ENCODE peak calls at places on chromosome 14, in eight cellular contexts. Q, U, V, I, F, A, Z and K are unnamed samples. For H3K4me1, the result is how much of the 10 kb centered on the place peaks cover.

GRCh38 chr14:41482861-41483260 is 123.8 kb upstream of the LRFN5 start:
- DNase-seq in Q (no peak), U (no peak), V (no peak), I (no peak), F (no peak), A (no peak), Z (no peak), K (no peak)

GRCh38 chr14:104892517-104893434 is 27.7 kb downstream of the CEP170B start:
- DNase-seq in Q (no peak), U (no peak), V (no peak), I (peak), F (peak), A (no peak), Z (peak), K (no peak)

GRCh38 chr14:103528512-103529382 is at the start of gene TRMT61A:
- DNase-seq in Q (no peak), U (peak), V (peak), I (peak), F (peak), A (peak), Z (peak), K (peak)

GRCh38 chr14:91873476-91874265 is 6.3 kb upstream of the TC2N start:
- DNase-seq in Q (no peak), U (peak), V (peak), I (no peak), F (no peak), A (no peak), Z (no peak), K (no peak)

GRCh38 chr14:72961579-72962335 is 35.5 kb downstream of the DCAF4 start:
- DNase-seq in Q (no peak), U (peak), V (no peak), I (no peak), F (no peak), A (peak), Z (peak), K (no peak)

GRCh38 chr14:74846968-74847549 is 28.9 kb downstream of the PROX2 start:
- DNase-seq in Q (no peak), U (peak), V (no peak), I (no peak), F (no peak), A (no peak), Z (no peak), K (no peak)

GRCh38 chr14:51759950-51760349 is 100.5 kb upstream of the GNG2 start:
- DNase-seq in Q (no peak), U (no peak), V (no peak), I (no peak), F (no peak), A (no peak), Z (no peak), K (no peak)

GRCh38 chr14:29895591-29896043 is 32.0 kb downstream of the PRKD1 start:
- DNase-seq in Q (no peak), U (no peak), V (no peak), I (no peak), F (no peak), A (no peak), Z (no peak), K (no peak)

GRCh38 chr14:31536201-31536960 is 24.8 kb upstream of the NUBPL start:
- DNase-seq in Q (no peak), U (no peak), V (no peak), I (no peak), F (no peak), A (no peak), Z (no peak), K (no peak)

GRCh38 chr14:86575141-86575540 is 1045.2 kb downstream of the FLRT2 start:
- DNase-seq in Q (no peak), U (peak), V (no peak), I (no peak), F (no peak), A (no peak), Z (no peak), K (no peak)

GRCh38 chr14:38972511-38972910 is 130.5 kb downstream of the SEC23A start:
- DNase-seq in Q (no peak), U (no peak), V (no peak), I (no peak), F (no peak), A (no peak), Z (no peak), K (no peak)

GRCh38 chr14:102938191-102938590 is 15.7 kb downstream of the AMN start:
- DNase-seq in Q (no peak), U (no peak), V (no peak), I (no peak), F (no peak), A (no peak), Z (no peak), K (no peak)

GRCh38 chr14:99727096-99727870 is 43.2 kb downstream of the CYP46A1 start:
- DNase-seq in Q (no peak), U (no peak), V (no peak), I (peak), F (no peak), A (no peak), Z (peak), K (no peak)

GRCh38 chr14:53953828-53954550 is 2.6 kb downstream of the BMP4 start:
- DNase-seq in Q (no peak), U (peak), V (no peak), I (peak), F (peak), A (peak), Z (peak), K (peak)

GRCh38 chr14:75126121-75126544 is 715 bp downstream of the NEK9 start:
- DNase-seq in Q (no peak), U (no peak), V (no peak), I (no peak), F (no peak), A (no peak), Z (no peak), K (no peak)

GRCh38 chr14:72590577-72590976 is 303.3 kb downstream of the DPF3 start:
- DNase-seq in Q (no peak), U (no peak), V (peak), I (no peak), F (no peak), A (no peak), Z (no peak), K (no peak)

GRCh38 chr14:92323031-92323915 is at the start of gene SLC24A4:
- DNase-seq in Q (no peak), U (no peak), V (no peak), I (no peak), F (no peak), A (no peak), Z (no peak), K (no peak)

GRCh38 chr14:59013672-59014298 is 174.7 kb upstream of the DAAM1 start:
- DNase-seq in Q (no peak), U (peak), V (no peak), I (no peak), F (no peak), A (no peak), Z (no peak), K (no peak)

GRCh38 chr14:103708750-103709187 is 6.5 kb downstream of the XRCC3 start:
- DNase-seq in Q (no peak), U (no peak), V (no peak), I (no peak), F (no peak), A (no peak), Z (peak), K (peak)

GRCh38 chr14:100289916-100290606 is 16.2 kb downstream of the SLC25A29 start:
- DNase-seq in Q (no peak), U (no peak), V (no peak), I (peak), F (no peak), A (no peak), Z (peak), K (no peak)

GRCh38 chr14:69553221-69553620 is 21.4 kb downstream of the CCDC177 start:
- DNase-seq in Q (no peak), U (peak), V (no peak), I (no peak), F (no peak), A (peak), Z (no peak), K (no peak)

GRCh38 chr14:44937547-44937946 is 24.2 kb downstream of the KLHL28 start:
- DNase-seq in Q (no peak), U (no peak), V (no peak), I (no peak), F (no peak), A (no peak), Z (no peak), K (no peak)

GRCh38 chr14:43937001-43937400 is 570.1 kb downstream of the FSCB start:
- DNase-seq in Q (no peak), U (no peak), V (no peak), I (no peak), F (no peak), A (no peak), Z (no peak), K (no peak)

GRCh38 chr14:58298477-58298879 is at the start of gene ARID4A:
- DNase-seq in Q (no peak), U (no peak), V (no peak), I (no peak), F (no peak), A (no peak), Z (peak), K (peak)

GRCh38 chr14:71783786-71784185 is 148.4 kb upstream of the RGS6 start:
- DNase-seq in Q (no peak), U (no peak), V (no peak), I (no peak), F (no peak), A (no peak), Z (no peak), K (no peak)

GRCh38 chr14:28830115-28830534 is 63.5 kb downstream of the FOXG1 start:
- DNase-seq in Q (no peak), U (no peak), V (no peak), I (no peak), F (no peak), A (no peak), Z (no peak), K (no peak)

DNA sequence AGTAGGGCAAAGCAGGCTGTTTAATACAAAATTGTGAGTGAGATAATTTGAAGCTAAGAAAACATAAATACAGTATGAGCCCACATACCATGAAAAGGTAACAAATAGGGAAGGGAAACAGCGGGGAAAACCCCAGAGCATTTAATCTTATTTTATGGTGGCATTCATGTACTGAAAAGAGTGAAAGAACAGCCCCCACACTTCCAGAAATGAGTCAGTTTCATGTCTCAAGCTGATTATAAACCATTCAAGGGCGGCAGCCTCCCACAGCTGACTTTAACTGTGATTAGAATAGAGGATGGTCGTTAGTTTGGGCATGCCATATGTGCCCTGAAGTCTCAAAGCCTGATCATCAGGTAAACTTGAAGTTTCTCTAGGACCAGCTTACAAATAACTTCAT is 64.5 kb downstream of the FOXG1 start:
- DNase-seq in Q (no peak), U (no peak), V (no peak), I (no peak), F (no peak), A (no peak), Z (no peak), K (no peak)
- H3K27ac ChIP-seq in Q (no peak), U (no peak), V (no peak), I (no peak), F (no peak), A (no peak), Z (no peak), K (no peak)

GRCh38 chr14:96002511-96002884 is 36.7 kb upstream of the C14orf132 start:
- DNase-seq in Q (no peak), U (no peak), V (no peak), I (no peak), F (no peak), A (no peak), Z (no peak), K (no peak)
- H3K4me1 ChIP-seq in Q (under half), U (under half), V (under half), I (under half), F (under half), A (under half), Z (under half), K (under half)

GRCh38 chr14:52789118-52789517 is 2.3 kb downstream of the GNPNAT1 start:
- DNase-seq in Q (no peak), U (no peak), V (no peak), I (no peak), F (no peak), A (no peak), Z (no peak), K (no peak)
- H3K4me3 ChIP-seq in Q (peak), U (no peak), V (no peak), I (no peak), F (no peak), A (peak), Z (no peak), K (no peak)

DNA sequence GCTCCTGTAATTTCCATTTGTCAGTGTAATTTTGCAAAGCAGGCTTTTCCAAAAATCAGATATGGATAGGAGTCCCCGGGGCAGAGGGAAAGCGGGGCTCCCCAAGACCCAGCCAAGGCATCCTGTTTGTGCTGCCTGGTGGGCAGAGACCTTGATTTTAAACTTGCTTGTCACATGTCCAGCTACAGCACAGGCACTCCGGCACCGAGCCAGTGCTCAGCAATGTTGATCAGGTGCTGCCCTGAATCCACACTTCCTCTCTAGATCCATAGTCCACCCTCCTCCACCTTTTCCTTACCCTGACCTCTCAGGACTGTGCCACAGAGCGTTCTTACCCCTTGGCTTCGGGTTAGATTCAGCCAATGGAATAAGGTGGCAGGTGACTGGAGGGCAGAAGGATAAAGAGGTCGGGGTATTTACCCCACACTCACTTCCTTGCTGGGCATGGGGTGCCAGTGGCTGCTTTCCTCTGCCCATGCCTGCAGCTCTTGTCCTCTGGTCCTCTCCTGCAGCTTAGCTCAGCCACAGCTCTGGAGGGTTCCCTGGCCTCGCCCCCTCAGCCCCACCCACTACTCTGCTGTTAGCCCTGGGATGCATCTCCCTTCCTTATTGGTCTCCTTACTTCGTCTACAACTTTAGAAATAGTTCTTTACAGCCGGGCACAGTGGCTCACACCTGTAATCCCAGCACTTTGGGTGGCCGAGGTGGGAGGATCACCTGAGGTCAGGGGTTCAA is 80.1 kb downstream of the IRF2BPL start:
- DNase-seq in Q (no peak), U (no peak), V (no peak), I (no peak), F (no peak), A (no peak), Z (no peak), K (no peak)
- H3K27ac ChIP-seq in Q (peak), U (peak), V (no peak), I (peak), F (peak), A (peak), Z (no peak), K (peak)

DNA sequence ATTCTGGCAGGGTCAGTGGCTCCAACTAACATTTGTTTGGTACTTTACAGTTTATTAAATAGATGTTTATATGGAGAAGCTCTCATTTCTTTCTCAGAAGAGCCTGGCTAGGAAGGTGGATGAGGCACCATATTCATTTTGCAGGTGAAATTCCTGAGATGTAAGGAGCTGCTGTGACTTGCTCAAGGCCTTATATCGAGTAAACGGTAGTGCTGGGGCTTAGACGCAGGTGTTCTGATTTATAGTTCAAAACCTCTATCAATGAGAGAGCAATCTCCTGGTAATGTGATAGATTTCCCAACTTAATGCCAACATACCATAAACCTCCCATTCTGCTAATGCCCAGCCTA is 42.3 kb downstream of the DAD1 start:
- DNase-seq in Q (no peak), U (no peak), V (no peak), I (peak), F (no peak), A (no peak), Z (no peak), K (no peak)
- H3K4me1 ChIP-seq in Q (under half), U (under half), V (half or more), I (under half), F (under half), A (under half), Z (under half), K (under half)

GRCh38 chr14:21923820-21924219 is 250.2 kb upstream of the OR4E1 start:
- DNase-seq in Q (no peak), U (no peak), V (peak), I (no peak), F (no peak), A (no peak), Z (no peak), K (no peak)
- H3K4me3 ChIP-seq in Q (no peak), U (no peak), V (no peak), I (no peak), F (no peak), A (no peak), Z (no peak), K (no peak)

DNA sequence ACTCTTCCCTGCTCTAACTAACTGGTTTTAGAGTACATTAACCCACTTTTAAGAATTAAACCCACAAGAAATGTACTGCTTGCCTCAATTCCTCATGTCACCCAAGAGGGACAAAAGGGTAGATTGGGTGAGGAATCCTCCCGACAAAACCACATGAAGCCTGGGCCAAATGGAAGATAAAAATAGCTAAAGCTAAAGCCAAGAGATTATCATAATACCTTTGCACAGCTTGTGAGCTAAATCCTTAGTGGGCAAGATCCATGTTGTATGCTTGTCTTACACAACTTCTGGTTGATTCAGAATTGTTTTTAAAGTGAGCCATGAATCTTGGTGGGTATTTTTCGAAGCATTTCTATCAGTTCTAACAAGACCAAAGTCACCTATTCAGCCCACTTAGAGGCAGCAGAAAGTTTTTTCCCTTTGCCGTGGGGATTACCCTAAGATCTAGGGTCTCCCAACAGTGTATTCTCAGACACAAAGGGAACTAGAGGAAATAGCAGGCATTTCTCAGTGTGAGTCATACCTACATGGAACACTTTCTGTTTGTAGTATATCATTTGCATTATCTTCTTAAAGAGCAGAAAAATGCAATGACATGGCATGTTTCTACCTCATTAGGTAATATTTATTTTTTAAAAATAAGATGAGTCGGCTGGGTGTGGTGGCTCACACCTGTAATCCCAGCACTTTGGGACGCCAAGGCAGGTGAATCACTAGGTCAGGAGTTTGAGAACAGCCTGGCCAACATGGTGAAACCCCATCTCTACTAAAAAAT is 616.6 kb downstream of the KCNH5 start:
- DNase-seq in Q (no peak), U (peak), V (no peak), I (no peak), F (no peak), A (peak), Z (no peak), K (no peak)
- H3K27ac ChIP-seq in Q (no peak), U (peak), V (no peak), I (no peak), F (no peak), A (peak), Z (no peak), K (no peak)